ENCODE peak calls at places on chromosomes 7 and 10, in nine cellular contexts. One of them, this sample, is unnamed.

GRCh38 chr10:42990016-42990720 is 86.7 kb upstream of the RET start:
- DNase-seq in non-pigmented ciliary epithelial cell: no peak
- DNase-seq in activated CD4-positive, CD25-positive, alpha-beta regulatory T cell treated with anti-CD3 and anti-CD28 coated beads, Interleukin-2, amount 50 U/mL, for 16 hours: no peak
- DNase-seq in HTR-8/SVneo: no peak
- DNase-seq in fibroblast of mammary gland: no peak
- DNase-seq in stimulated activated CD8-positive, alpha-beta memory T cell treated with anti-CD3 and anti-CD28 coated beads, Interleukin-12 subunit alpha, Interleukin-12 subunit beta, amount 100 ng/mL, for 1 hour: no peak
- DNase-seq in nephron progenitor cell: peak
- DNase-seq in colonic mucosa: peak
- DNase-seq in NCI-H1417: no peak
- DNase-seq in this sample: no peak

GRCh38 chr10:36492590-36493510 is 632.5 kb upstream of the ANKRD30A start:
- DNase-seq in non-pigmented ciliary epithelial cell: no peak
- DNase-seq in activated CD4-positive, CD25-positive, alpha-beta regulatory T cell treated with anti-CD3 and anti-CD28 coated beads, Interleukin-2, amount 50 U/mL, for 16 hours: no peak
- DNase-seq in HTR-8/SVneo: no peak
- DNase-seq in fibroblast of mammary gland: peak
- DNase-seq in stimulated activated CD8-positive, alpha-beta memory T cell treated with anti-CD3 and anti-CD28 coated beads, Interleukin-12 subunit alpha, Interleukin-12 subunit beta, amount 100 ng/mL, for 1 hour: no peak
- DNase-seq in nephron progenitor cell: no peak
- DNase-seq in colonic mucosa: no peak
- DNase-seq in NCI-H1417: no peak
- DNase-seq in this sample: peak

GRCh38 chr10:124498071-124498470 is 36.4 kb downstream of the LHPP start:
- DNase-seq in non-pigmented ciliary epithelial cell: no peak
- DNase-seq in activated CD4-positive, CD25-positive, alpha-beta regulatory T cell treated with anti-CD3 and anti-CD28 coated beads, Interleukin-2, amount 50 U/mL, for 16 hours: no peak
- DNase-seq in HTR-8/SVneo: no peak
- DNase-seq in fibroblast of mammary gland: no peak
- DNase-seq in stimulated activated CD8-positive, alpha-beta memory T cell treated with anti-CD3 and anti-CD28 coated beads, Interleukin-12 subunit alpha, Interleukin-12 subunit beta, amount 100 ng/mL, for 1 hour: no peak
- DNase-seq in nephron progenitor cell: peak
- DNase-seq in colonic mucosa: no peak
- DNase-seq in NCI-H1417: no peak
- DNase-seq in this sample: no peak

GRCh38 chr10:126972622-126973414 is 67.6 kb downstream of the DOCK1 start:
- DNase-seq in non-pigmented ciliary epithelial cell: peak
- DNase-seq in activated CD4-positive, CD25-positive, alpha-beta regulatory T cell treated with anti-CD3 and anti-CD28 coated beads, Interleukin-2, amount 50 U/mL, for 16 hours: no peak
- DNase-seq in HTR-8/SVneo: peak
- DNase-seq in fibroblast of mammary gland: peak
- DNase-seq in stimulated activated CD8-positive, alpha-beta memory T cell treated with anti-CD3 and anti-CD28 coated beads, Interleukin-12 subunit alpha, Interleukin-12 subunit beta, amount 100 ng/mL, for 1 hour: no peak
- DNase-seq in nephron progenitor cell: no peak
- DNase-seq in colonic mucosa: no peak
- DNase-seq in NCI-H1417: no peak
- DNase-seq in this sample: peak

GRCh38 chr7:24052572-24053223 is 231.3 kb upstream of the NPY start:
- DNase-seq in non-pigmented ciliary epithelial cell: peak
- DNase-seq in activated CD4-positive, CD25-positive, alpha-beta regulatory T cell treated with anti-CD3 and anti-CD28 coated beads, Interleukin-2, amount 50 U/mL, for 16 hours: no peak
- DNase-seq in HTR-8/SVneo: peak
- DNase-seq in fibroblast of mammary gland: peak
- DNase-seq in stimulated activated CD8-positive, alpha-beta memory T cell treated with anti-CD3 and anti-CD28 coated beads, Interleukin-12 subunit alpha, Interleukin-12 subunit beta, amount 100 ng/mL, for 1 hour: no peak
- DNase-seq in nephron progenitor cell: no peak
- DNase-seq in colonic mucosa: no peak
- DNase-seq in NCI-H1417: peak
- DNase-seq in this sample: peak

GRCh38 chr10:123643315-123643714 is 22.8 kb upstream of the GPR26 start:
- DNase-seq in non-pigmented ciliary epithelial cell: no peak
- DNase-seq in activated CD4-positive, CD25-positive, alpha-beta regulatory T cell treated with anti-CD3 and anti-CD28 coated beads, Interleukin-2, amount 50 U/mL, for 16 hours: no peak
- DNase-seq in HTR-8/SVneo: no peak
- DNase-seq in fibroblast of mammary gland: no peak
- DNase-seq in stimulated activated CD8-positive, alpha-beta memory T cell treated with anti-CD3 and anti-CD28 coated beads, Interleukin-12 subunit alpha, Interleukin-12 subunit beta, amount 100 ng/mL, for 1 hour: no peak
- DNase-seq in nephron progenitor cell: no peak
- DNase-seq in colonic mucosa: no peak
- DNase-seq in NCI-H1417: no peak
- DNase-seq in this sample: no peak

GRCh38 chr7:86908948-86909347 is 150.5 kb downstream of the ELAPOR2 start:
- DNase-seq in non-pigmented ciliary epithelial cell: no peak
- DNase-seq in activated CD4-positive, CD25-positive, alpha-beta regulatory T cell treated with anti-CD3 and anti-CD28 coated beads, Interleukin-2, amount 50 U/mL, for 16 hours: no peak
- DNase-seq in HTR-8/SVneo: no peak
- DNase-seq in fibroblast of mammary gland: peak
- DNase-seq in stimulated activated CD8-positive, alpha-beta memory T cell treated with anti-CD3 and anti-CD28 coated beads, Interleukin-12 subunit alpha, Interleukin-12 subunit beta, amount 100 ng/mL, for 1 hour: no peak
- DNase-seq in nephron progenitor cell: peak
- DNase-seq in colonic mucosa: no peak
- DNase-seq in NCI-H1417: no peak
- DNase-seq in this sample: peak

GRCh38 chr10:35342381-35342780 is 6.1 kb downstream of the CCNY start:
- DNase-seq in non-pigmented ciliary epithelial cell: no peak
- DNase-seq in activated CD4-positive, CD25-positive, alpha-beta regulatory T cell treated with anti-CD3 and anti-CD28 coated beads, Interleukin-2, amount 50 U/mL, for 16 hours: no peak
- DNase-seq in HTR-8/SVneo: no peak
- DNase-seq in fibroblast of mammary gland: no peak
- DNase-seq in stimulated activated CD8-positive, alpha-beta memory T cell treated with anti-CD3 and anti-CD28 coated beads, Interleukin-12 subunit alpha, Interleukin-12 subunit beta, amount 100 ng/mL, for 1 hour: no peak
- DNase-seq in nephron progenitor cell: no peak
- DNase-seq in colonic mucosa: no peak
- DNase-seq in NCI-H1417: no peak
- DNase-seq in this sample: no peak

GRCh38 chr7:11244149-11244548 is 270.5 kb downstream of the PHF14 start:
- DNase-seq in non-pigmented ciliary epithelial cell: no peak
- DNase-seq in activated CD4-positive, CD25-positive, alpha-beta regulatory T cell treated with anti-CD3 and anti-CD28 coated beads, Interleukin-2, amount 50 U/mL, for 16 hours: no peak
- DNase-seq in HTR-8/SVneo: no peak
- DNase-seq in fibroblast of mammary gland: no peak
- DNase-seq in stimulated activated CD8-positive, alpha-beta memory T cell treated with anti-CD3 and anti-CD28 coated beads, Interleukin-12 subunit alpha, Interleukin-12 subunit beta, amount 100 ng/mL, for 1 hour: no peak
- DNase-seq in nephron progenitor cell: no peak
- DNase-seq in colonic mucosa: no peak
- DNase-seq in NCI-H1417: no peak
- DNase-seq in this sample: no peak

GRCh38 chr10:69669408-69669807 is 39.4 kb downstream of the FAM241B start:
- DNase-seq in non-pigmented ciliary epithelial cell: no peak
- DNase-seq in activated CD4-positive, CD25-positive, alpha-beta regulatory T cell treated with anti-CD3 and anti-CD28 coated beads, Interleukin-2, amount 50 U/mL, for 16 hours: no peak
- DNase-seq in HTR-8/SVneo: no peak
- DNase-seq in fibroblast of mammary gland: no peak
- DNase-seq in stimulated activated CD8-positive, alpha-beta memory T cell treated with anti-CD3 and anti-CD28 coated beads, Interleukin-12 subunit alpha, Interleukin-12 subunit beta, amount 100 ng/mL, for 1 hour: no peak
- DNase-seq in nephron progenitor cell: no peak
- DNase-seq in colonic mucosa: no peak
- DNase-seq in NCI-H1417: no peak
- DNase-seq in this sample: no peak

GRCh38 chr7:47327698-47328391 is 254.1 kb downstream of the TNS3 start:
- DNase-seq in non-pigmented ciliary epithelial cell: no peak
- DNase-seq in activated CD4-positive, CD25-positive, alpha-beta regulatory T cell treated with anti-CD3 and anti-CD28 coated beads, Interleukin-2, amount 50 U/mL, for 16 hours: no peak
- DNase-seq in HTR-8/SVneo: peak
- DNase-seq in fibroblast of mammary gland: peak
- DNase-seq in stimulated activated CD8-positive, alpha-beta memory T cell treated with anti-CD3 and anti-CD28 coated beads, Interleukin-12 subunit alpha, Interleukin-12 subunit beta, amount 100 ng/mL, for 1 hour: no peak
- DNase-seq in nephron progenitor cell: peak
- DNase-seq in colonic mucosa: peak
- DNase-seq in NCI-H1417: no peak
- DNase-seq in this sample: peak

GRCh38 chr10:79066460-79067240 is 2.1 kb upstream of the ZMIZ1 start:
- DNase-seq in non-pigmented ciliary epithelial cell: no peak
- DNase-seq in activated CD4-positive, CD25-positive, alpha-beta regulatory T cell treated with anti-CD3 and anti-CD28 coated beads, Interleukin-2, amount 50 U/mL, for 16 hours: no peak
- DNase-seq in HTR-8/SVneo: no peak
- DNase-seq in fibroblast of mammary gland: peak
- DNase-seq in stimulated activated CD8-positive, alpha-beta memory T cell treated with anti-CD3 and anti-CD28 coated beads, Interleukin-12 subunit alpha, Interleukin-12 subunit beta, amount 100 ng/mL, for 1 hour: no peak
- DNase-seq in nephron progenitor cell: no peak
- DNase-seq in colonic mucosa: peak
- DNase-seq in NCI-H1417: peak
- DNase-seq in this sample: peak

GRCh38 chr7:99106869-99107268 is 37.0 kb downstream of the SMURF1 start:
- DNase-seq in non-pigmented ciliary epithelial cell: no peak
- DNase-seq in activated CD4-positive, CD25-positive, alpha-beta regulatory T cell treated with anti-CD3 and anti-CD28 coated beads, Interleukin-2, amount 50 U/mL, for 16 hours: no peak
- DNase-seq in HTR-8/SVneo: no peak
- DNase-seq in fibroblast of mammary gland: peak
- DNase-seq in stimulated activated CD8-positive, alpha-beta memory T cell treated with anti-CD3 and anti-CD28 coated beads, Interleukin-12 subunit alpha, Interleukin-12 subunit beta, amount 100 ng/mL, for 1 hour: no peak
- DNase-seq in nephron progenitor cell: no peak
- DNase-seq in colonic mucosa: no peak
- DNase-seq in NCI-H1417: no peak
- DNase-seq in this sample: peak

GRCh38 chr7:107879400-107880035 is 11.5 kb upstream of the DLD start:
- DNase-seq in non-pigmented ciliary epithelial cell: no peak
- DNase-seq in activated CD4-positive, CD25-positive, alpha-beta regulatory T cell treated with anti-CD3 and anti-CD28 coated beads, Interleukin-2, amount 50 U/mL, for 16 hours: peak
- DNase-seq in HTR-8/SVneo: peak
- DNase-seq in fibroblast of mammary gland: peak
- DNase-seq in stimulated activated CD8-positive, alpha-beta memory T cell treated with anti-CD3 and anti-CD28 coated beads, Interleukin-12 subunit alpha, Interleukin-12 subunit beta, amount 100 ng/mL, for 1 hour: peak
- DNase-seq in nephron progenitor cell: peak
- DNase-seq in colonic mucosa: peak
- DNase-seq in NCI-H1417: peak
- DNase-seq in this sample: peak

GRCh38 chr10:1962025-1962424 is 224.7 kb upstream of the ADARB2 start:
- DNase-seq in non-pigmented ciliary epithelial cell: no peak
- DNase-seq in activated CD4-positive, CD25-positive, alpha-beta regulatory T cell treated with anti-CD3 and anti-CD28 coated beads, Interleukin-2, amount 50 U/mL, for 16 hours: no peak
- DNase-seq in HTR-8/SVneo: no peak
- DNase-seq in fibroblast of mammary gland: no peak
- DNase-seq in stimulated activated CD8-positive, alpha-beta memory T cell treated with anti-CD3 and anti-CD28 coated beads, Interleukin-12 subunit alpha, Interleukin-12 subunit beta, amount 100 ng/mL, for 1 hour: no peak
- DNase-seq in nephron progenitor cell: no peak
- DNase-seq in colonic mucosa: no peak
- DNase-seq in NCI-H1417: no peak
- DNase-seq in this sample: no peak

GRCh38 chr7:23530355-23530754 is 1.4 kb downstream of the TRA2A start:
- DNase-seq in non-pigmented ciliary epithelial cell: no peak
- DNase-seq in activated CD4-positive, CD25-positive, alpha-beta regulatory T cell treated with anti-CD3 and anti-CD28 coated beads, Interleukin-2, amount 50 U/mL, for 16 hours: no peak
- DNase-seq in HTR-8/SVneo: peak
- DNase-seq in fibroblast of mammary gland: peak
- DNase-seq in stimulated activated CD8-positive, alpha-beta memory T cell treated with anti-CD3 and anti-CD28 coated beads, Interleukin-12 subunit alpha, Interleukin-12 subunit beta, amount 100 ng/mL, for 1 hour: peak
- DNase-seq in nephron progenitor cell: no peak
- DNase-seq in colonic mucosa: peak
- DNase-seq in NCI-H1417: peak
- DNase-seq in this sample: peak

GRCh38 chr7:99287779-99288534 is 15.3 kb downstream of the MYH16 start:
- DNase-seq in non-pigmented ciliary epithelial cell: no peak
- DNase-seq in activated CD4-positive, CD25-positive, alpha-beta regulatory T cell treated with anti-CD3 and anti-CD28 coated beads, Interleukin-2, amount 50 U/mL, for 16 hours: no peak
- DNase-seq in HTR-8/SVneo: no peak
- DNase-seq in fibroblast of mammary gland: no peak
- DNase-seq in stimulated activated CD8-positive, alpha-beta memory T cell treated with anti-CD3 and anti-CD28 coated beads, Interleukin-12 subunit alpha, Interleukin-12 subunit beta, amount 100 ng/mL, for 1 hour: no peak
- DNase-seq in nephron progenitor cell: no peak
- DNase-seq in colonic mucosa: no peak
- DNase-seq in NCI-H1417: no peak
- DNase-seq in this sample: no peak

GRCh38 chr10:48266528-48266927 is 8.0 kb downstream of the FRMPD2 start:
- DNase-seq in non-pigmented ciliary epithelial cell: no peak
- DNase-seq in activated CD4-positive, CD25-positive, alpha-beta regulatory T cell treated with anti-CD3 and anti-CD28 coated beads, Interleukin-2, amount 50 U/mL, for 16 hours: no peak
- DNase-seq in HTR-8/SVneo: no peak
- DNase-seq in fibroblast of mammary gland: no peak
- DNase-seq in stimulated activated CD8-positive, alpha-beta memory T cell treated with anti-CD3 and anti-CD28 coated beads, Interleukin-12 subunit alpha, Interleukin-12 subunit beta, amount 100 ng/mL, for 1 hour: no peak
- DNase-seq in nephron progenitor cell: no peak
- DNase-seq in colonic mucosa: no peak
- DNase-seq in NCI-H1417: no peak
- DNase-seq in this sample: no peak

GRCh38 chr10:58152698-58153263 is 114.9 kb downstream of the IPMK start:
- DNase-seq in non-pigmented ciliary epithelial cell: peak
- DNase-seq in activated CD4-positive, CD25-positive, alpha-beta regulatory T cell treated with anti-CD3 and anti-CD28 coated beads, Interleukin-2, amount 50 U/mL, for 16 hours: no peak
- DNase-seq in HTR-8/SVneo: peak
- DNase-seq in fibroblast of mammary gland: peak
- DNase-seq in stimulated activated CD8-positive, alpha-beta memory T cell treated with anti-CD3 and anti-CD28 coated beads, Interleukin-12 subunit alpha, Interleukin-12 subunit beta, amount 100 ng/mL, for 1 hour: peak
- DNase-seq in nephron progenitor cell: peak
- DNase-seq in colonic mucosa: peak
- DNase-seq in NCI-H1417: peak
- DNase-seq in this sample: peak

GRCh38 chr7:90251304-90251635 is 6.3 kb downstream of the CFAP69 start:
- DNase-seq in non-pigmented ciliary epithelial cell: no peak
- DNase-seq in activated CD4-positive, CD25-positive, alpha-beta regulatory T cell treated with anti-CD3 and anti-CD28 coated beads, Interleukin-2, amount 50 U/mL, for 16 hours: no peak
- DNase-seq in HTR-8/SVneo: no peak
- DNase-seq in fibroblast of mammary gland: peak
- DNase-seq in stimulated activated CD8-positive, alpha-beta memory T cell treated with anti-CD3 and anti-CD28 coated beads, Interleukin-12 subunit alpha, Interleukin-12 subunit beta, amount 100 ng/mL, for 1 hour: no peak
- DNase-seq in nephron progenitor cell: no peak
- DNase-seq in colonic mucosa: no peak
- DNase-seq in NCI-H1417: no peak
- DNase-seq in this sample: no peak

GRCh38 chr10:91043173-91043910 is 122.5 kb upstream of the ANKRD1 start:
- DNase-seq in non-pigmented ciliary epithelial cell: no peak
- DNase-seq in activated CD4-positive, CD25-positive, alpha-beta regulatory T cell treated with anti-CD3 and anti-CD28 coated beads, Interleukin-2, amount 50 U/mL, for 16 hours: no peak
- DNase-seq in HTR-8/SVneo: peak
- DNase-seq in fibroblast of mammary gland: peak
- DNase-seq in stimulated activated CD8-positive, alpha-beta memory T cell treated with anti-CD3 and anti-CD28 coated beads, Interleukin-12 subunit alpha, Interleukin-12 subunit beta, amount 100 ng/mL, for 1 hour: no peak
- DNase-seq in nephron progenitor cell: no peak
- DNase-seq in colonic mucosa: no peak
- DNase-seq in NCI-H1417: no peak
- DNase-seq in this sample: peak

GRCh38 chr7:6614941-6615737 is at the start of gene ZNF853:
- DNase-seq in non-pigmented ciliary epithelial cell: no peak
- DNase-seq in activated CD4-positive, CD25-positive, alpha-beta regulatory T cell treated with anti-CD3 and anti-CD28 coated beads, Interleukin-2, amount 50 U/mL, for 16 hours: no peak
- DNase-seq in HTR-8/SVneo: no peak
- DNase-seq in fibroblast of mammary gland: no peak
- DNase-seq in stimulated activated CD8-positive, alpha-beta memory T cell treated with anti-CD3 and anti-CD28 coated beads, Interleukin-12 subunit alpha, Interleukin-12 subunit beta, amount 100 ng/mL, for 1 hour: no peak
- DNase-seq in nephron progenitor cell: peak
- DNase-seq in colonic mucosa: no peak
- DNase-seq in NCI-H1417: peak
- DNase-seq in this sample: no peak

GRCh38 chr7:66050990-66051424 is 24.6 kb upstream of the ASL start:
- DNase-seq in non-pigmented ciliary epithelial cell: peak
- DNase-seq in activated CD4-positive, CD25-positive, alpha-beta regulatory T cell treated with anti-CD3 and anti-CD28 coated beads, Interleukin-2, amount 50 U/mL, for 16 hours: no peak
- DNase-seq in HTR-8/SVneo: peak
- DNase-seq in fibroblast of mammary gland: peak
- DNase-seq in stimulated activated CD8-positive, alpha-beta memory T cell treated with anti-CD3 and anti-CD28 coated beads, Interleukin-12 subunit alpha, Interleukin-12 subunit beta, amount 100 ng/mL, for 1 hour: no peak
- DNase-seq in nephron progenitor cell: no peak
- DNase-seq in colonic mucosa: no peak
- DNase-seq in NCI-H1417: peak
- DNase-seq in this sample: peak

GRCh38 chr7:376306-376969 is 86.5 kb downstream of the FOXL3 start:
- DNase-seq in non-pigmented ciliary epithelial cell: no peak
- DNase-seq in activated CD4-positive, CD25-positive, alpha-beta regulatory T cell treated with anti-CD3 and anti-CD28 coated beads, Interleukin-2, amount 50 U/mL, for 16 hours: no peak
- DNase-seq in HTR-8/SVneo: no peak
- DNase-seq in fibroblast of mammary gland: no peak
- DNase-seq in stimulated activated CD8-positive, alpha-beta memory T cell treated with anti-CD3 and anti-CD28 coated beads, Interleukin-12 subunit alpha, Interleukin-12 subunit beta, amount 100 ng/mL, for 1 hour: no peak
- DNase-seq in nephron progenitor cell: no peak
- DNase-seq in colonic mucosa: no peak
- DNase-seq in NCI-H1417: no peak
- DNase-seq in this sample: no peak

GRCh38 chr7:158782638-158783490 is 46.4 kb downstream of the ESYT2 start:
- DNase-seq in non-pigmented ciliary epithelial cell: no peak
- DNase-seq in activated CD4-positive, CD25-positive, alpha-beta regulatory T cell treated with anti-CD3 and anti-CD28 coated beads, Interleukin-2, amount 50 U/mL, for 16 hours: no peak
- DNase-seq in HTR-8/SVneo: no peak
- DNase-seq in fibroblast of mammary gland: peak
- DNase-seq in stimulated activated CD8-positive, alpha-beta memory T cell treated with anti-CD3 and anti-CD28 coated beads, Interleukin-12 subunit alpha, Interleukin-12 subunit beta, amount 100 ng/mL, for 1 hour: no peak
- DNase-seq in nephron progenitor cell: no peak
- DNase-seq in colonic mucosa: no peak
- DNase-seq in NCI-H1417: peak
- DNase-seq in this sample: peak

GRCh38 chr7:28572321-28573058 is 160.2 kb downstream of the CREB5 start:
- DNase-seq in non-pigmented ciliary epithelial cell: no peak
- DNase-seq in activated CD4-positive, CD25-positive, alpha-beta regulatory T cell treated with anti-CD3 and anti-CD28 coated beads, Interleukin-2, amount 50 U/mL, for 16 hours: no peak
- DNase-seq in HTR-8/SVneo: no peak
- DNase-seq in fibroblast of mammary gland: no peak
- DNase-seq in stimulated activated CD8-positive, alpha-beta memory T cell treated with anti-CD3 and anti-CD28 coated beads, Interleukin-12 subunit alpha, Interleukin-12 subunit beta, amount 100 ng/mL, for 1 hour: no peak
- DNase-seq in nephron progenitor cell: no peak
- DNase-seq in colonic mucosa: peak
- DNase-seq in NCI-H1417: peak
- DNase-seq in this sample: no peak

GRCh38 chr7:91031757-91032156 is 232.5 kb upstream of the FZD1 start:
- DNase-seq in non-pigmented ciliary epithelial cell: no peak
- DNase-seq in activated CD4-positive, CD25-positive, alpha-beta regulatory T cell treated with anti-CD3 and anti-CD28 coated beads, Interleukin-2, amount 50 U/mL, for 16 hours: no peak
- DNase-seq in HTR-8/SVneo: no peak
- DNase-seq in fibroblast of mammary gland: no peak
- DNase-seq in stimulated activated CD8-positive, alpha-beta memory T cell treated with anti-CD3 and anti-CD28 coated beads, Interleukin-12 subunit alpha, Interleukin-12 subunit beta, amount 100 ng/mL, for 1 hour: no peak
- DNase-seq in nephron progenitor cell: no peak
- DNase-seq in colonic mucosa: no peak
- DNase-seq in NCI-H1417: no peak
- DNase-seq in this sample: no peak

GRCh38 chr10:114491933-114492332 is 87.6 kb upstream of the AFAP1L2 start:
- DNase-seq in non-pigmented ciliary epithelial cell: no peak
- DNase-seq in activated CD4-positive, CD25-positive, alpha-beta regulatory T cell treated with anti-CD3 and anti-CD28 coated beads, Interleukin-2, amount 50 U/mL, for 16 hours: no peak
- DNase-seq in HTR-8/SVneo: no peak
- DNase-seq in fibroblast of mammary gland: peak
- DNase-seq in stimulated activated CD8-positive, alpha-beta memory T cell treated with anti-CD3 and anti-CD28 coated beads, Interleukin-12 subunit alpha, Interleukin-12 subunit beta, amount 100 ng/mL, for 1 hour: no peak
- DNase-seq in nephron progenitor cell: no peak
- DNase-seq in colonic mucosa: no peak
- DNase-seq in NCI-H1417: no peak
- DNase-seq in this sample: no peak

GRCh38 chr7:98223898-98224700 is 12.9 kb downstream of the BHLHA15 start:
- DNase-seq in non-pigmented ciliary epithelial cell: no peak
- DNase-seq in activated CD4-positive, CD25-positive, alpha-beta regulatory T cell treated with anti-CD3 and anti-CD28 coated beads, Interleukin-2, amount 50 U/mL, for 16 hours: no peak
- DNase-seq in HTR-8/SVneo: no peak
- DNase-seq in fibroblast of mammary gland: no peak
- DNase-seq in stimulated activated CD8-positive, alpha-beta memory T cell treated with anti-CD3 and anti-CD28 coated beads, Interleukin-12 subunit alpha, Interleukin-12 subunit beta, amount 100 ng/mL, for 1 hour: no peak
- DNase-seq in nephron progenitor cell: no peak
- DNase-seq in colonic mucosa: no peak
- DNase-seq in NCI-H1417: no peak
- DNase-seq in this sample: no peak

GRCh38 chr7:132518839-132519173 is 57.5 kb downstream of the PLXNA4 start:
- DNase-seq in non-pigmented ciliary epithelial cell: no peak
- DNase-seq in activated CD4-positive, CD25-positive, alpha-beta regulatory T cell treated with anti-CD3 and anti-CD28 coated beads, Interleukin-2, amount 50 U/mL, for 16 hours: no peak
- DNase-seq in HTR-8/SVneo: no peak
- DNase-seq in fibroblast of mammary gland: no peak
- DNase-seq in stimulated activated CD8-positive, alpha-beta memory T cell treated with anti-CD3 and anti-CD28 coated beads, Interleukin-12 subunit alpha, Interleukin-12 subunit beta, amount 100 ng/mL, for 1 hour: no peak
- DNase-seq in nephron progenitor cell: no peak
- DNase-seq in colonic mucosa: no peak
- DNase-seq in NCI-H1417: no peak
- DNase-seq in this sample: no peak

GRCh38 chr10:118259288-118259906 is 82.7 kb downstream of the FAM204A start:
- DNase-seq in non-pigmented ciliary epithelial cell: no peak
- DNase-seq in activated CD4-positive, CD25-positive, alpha-beta regulatory T cell treated with anti-CD3 and anti-CD28 coated beads, Interleukin-2, amount 50 U/mL, for 16 hours: no peak
- DNase-seq in HTR-8/SVneo: peak
- DNase-seq in fibroblast of mammary gland: peak
- DNase-seq in stimulated activated CD8-positive, alpha-beta memory T cell treated with anti-CD3 and anti-CD28 coated beads, Interleukin-12 subunit alpha, Interleukin-12 subunit beta, amount 100 ng/mL, for 1 hour: no peak
- DNase-seq in nephron progenitor cell: peak
- DNase-seq in colonic mucosa: peak
- DNase-seq in NCI-H1417: no peak
- DNase-seq in this sample: peak